ENCODE peak calls at places on chromosomes 4 and X, in four cellular contexts. B, V, E and F are unnamed samples.

GRCh38 chrX:136339702-136340101 is 38.9 kb downstream of the ADGRG4 start:
- DNase-seq in B (no peak), E (no peak), V (no peak), F (no peak)

GRCh38 chrX:136250191-136251041 is 784 bp downstream of the MAP7D3 start:
- DNase-seq in E (peak), V (no peak), B (no peak), F (peak)

GRCh38 chrX:97529801-97530200 is 646.1 kb downstream of the RPA4 start:
- DNase-seq in B (no peak), E (no peak), V (no peak), F (no peak)

GRCh38 chr4:3649491-3649890 is 116.7 kb upstream of the ADRA2C start:
- DNase-seq in E (no peak), V (no peak), B (no peak), F (no peak)

GRCh38 chrX:136920001-136920400 is 39.5 kb upstream of the RBMX start:
- DNase-seq in V (peak), B (no peak), E (no peak), F (no peak)

GRCh38 chr4:107366016-107366415 is 329.9 kb upstream of the DKK2 start:
- DNase-seq in B (no peak), E (no peak), V (no peak), F (no peak)

GRCh38 chr4:95250544-95251137 is 298.1 kb downstream of the UNC5C start:
- DNase-seq in E (no peak), V (no peak), B (no peak), F (no peak)

GRCh38 chrX:19863237-19864223 is 23.9 kb downstream of the SH3KBP1 start:
- DNase-seq in V (no peak), E (no peak), B (no peak), F (no peak)

GRCh38 chrX:40912576-40912975 is 172.7 kb upstream of the USP9X start:
- DNase-seq in V (no peak), B (no peak), E (no peak), F (no peak)

GRCh38 chrX:135421932-135422809 is at the start of gene SMIM10L2A:
- DNase-seq in E (no peak), V (no peak), B (no peak), F (no peak)

GRCh38 chr4:1711055-1711905 is 839 bp downstream of the SLBP start:
- DNase-seq in V (no peak), E (no peak), B (peak), F (no peak)

GRCh38 chr4:78863254-78863869 is 75.9 kb downstream of the PAQR3 start:
- DNase-seq in B (no peak), E (no peak), V (no peak), F (no peak)

GRCh38 chr4:147787204-147787603 is 55.3 kb downstream of the ARHGAP10 start:
- DNase-seq in E (no peak), B (peak), V (no peak), F (no peak)

GRCh38 chr4:78185117-78185516 is 128.0 kb downstream of the FRAS1 start:
- DNase-seq in B (no peak), V (no peak), E (no peak), F (no peak)

GRCh38 chr4:118758293-118758692 is 73.1 kb downstream of the METTL14 start:
- DNase-seq in V (no peak), B (no peak), E (no peak), F (no peak)

GRCh38 chrX:107574054-107574683 is 54.1 kb upstream of the PRPS1 start:
- DNase-seq in B (no peak), E (no peak), V (no peak), F (peak)